ENCODE peak calls at places on chromosome 1, in eight cellular contexts. Z is mesothelial cell of epicardium; Y is GM03348; H is epithelial cell of esophagus; O is fibroblast of villous mesenchyme; D is ELR; F is Right ventricle myocardium superior; Q is stimulated activated CD4-positive, alpha-beta T cell treated with anti-CD3 and anti-CD28 coated beads, Interleukin-2, amount 100 ng/mL, for 24 hours. P is an unnamed sample.

GRCh38 chr1:187203257-187203656 is 374.5 kb downstream of the PLA2G4A start:
- DNase-seq in Z (no peak), F (no peak), Y (no peak), O (peak), D (peak), Q (no peak), H (peak), P (no peak)

GRCh38 chr1:201220388-201220715 is 29.7 kb downstream of the IGFN1 start:
- DNase-seq in Y (no peak), D (no peak), O (no peak), F (no peak), Z (no peak), H (no peak), Q (no peak), P (no peak)

GRCh38 chr1:241603626-241604337 is 36.4 kb downstream of the CHML start:
- DNase-seq in F (no peak), H (no peak), Q (no peak), Y (no peak), O (peak), Z (no peak), D (peak), P (no peak)

GRCh38 chr1:169081503-169082123 is 24.9 kb upstream of the ATP1B1 start:
- DNase-seq in H (no peak), Q (no peak), F (no peak), Y (no peak), D (no peak), Z (no peak), O (no peak), P (no peak)

GRCh38 chr1:193786041-193786440 is 599.6 kb upstream of the B3GALT2 start:
- DNase-seq in H (no peak), Z (no peak), Q (no peak), O (no peak), F (no peak), D (no peak), Y (no peak), P (no peak)

GRCh38 chr1:906532-907420 is 16.9 kb upstream of the SAMD11 start:
- DNase-seq in F (peak), D (peak), Z (no peak), Y (peak), O (no peak), Q (peak), H (peak), P (peak)

GRCh38 chr1:64539808-64540207 is 69.9 kb downstream of the CACHD1 start:
- DNase-seq in H (peak), Y (no peak), O (no peak), F (peak), Q (no peak), Z (peak), D (peak), P (no peak)

GRCh38 chr1:5532811-5533210 is 459.4 kb downstream of the NPHP4 start:
- DNase-seq in O (no peak), F (no peak), Q (no peak), Y (no peak), Z (no peak), D (no peak), H (no peak), P (no peak)

P was measured in osteoblast.